ENCODE peak calls at places on chromosomes 12 and 14, in five cellular contexts. One of them, this sample, is unnamed.

GRCh38 chr14:59107819-59108218 is 80.6 kb upstream of the DAAM1 start:
- DNase-seq in activated naive CD4-positive, alpha-beta T cell treated with Interleukin-2 at 50 U/mL for 16 hours: no peak
- DNase-seq in D341Med: no peak
- DNase-seq in stimulated activated CD4-positive, alpha-beta T cell treated with anti-CD3 and anti-CD28 coated beads, Interleukin-15, amount 100 ng/mL, for 1 hour: no peak
- DNase-seq in type B pancreatic cell: no peak
- DNase-seq in this sample: no peak

GRCh38 chr14:67240168-67240932 is 885 bp upstream of the PALS1 start:
- DNase-seq in activated naive CD4-positive, alpha-beta T cell treated with Interleukin-2 at 50 U/mL for 16 hours: peak; percentile 23
- DNase-seq in D341Med: peak; percentile 65
- DNase-seq in stimulated activated CD4-positive, alpha-beta T cell treated with anti-CD3 and anti-CD28 coated beads, Interleukin-15, amount 100 ng/mL, for 1 hour: no peak
- DNase-seq in type B pancreatic cell: no peak
- DNase-seq in this sample: no peak

GRCh38 chr14:104290058-104290667 is 151.8 kb downstream of the KIF26A start:
- DNase-seq in activated naive CD4-positive, alpha-beta T cell treated with Interleukin-2 at 50 U/mL for 16 hours: no peak
- DNase-seq in D341Med: peak; percentile 18
- DNase-seq in stimulated activated CD4-positive, alpha-beta T cell treated with anti-CD3 and anti-CD28 coated beads, Interleukin-15, amount 100 ng/mL, for 1 hour: no peak
- DNase-seq in type B pancreatic cell: no peak
- DNase-seq in this sample: no peak

GRCh38 chr12:131803995-131804521 is 24.1 kb upstream of the MMP17 start:
- DNase-seq in activated naive CD4-positive, alpha-beta T cell treated with Interleukin-2 at 50 U/mL for 16 hours: no peak
- DNase-seq in D341Med: no peak
- DNase-seq in stimulated activated CD4-positive, alpha-beta T cell treated with anti-CD3 and anti-CD28 coated beads, Interleukin-15, amount 100 ng/mL, for 1 hour: no peak
- DNase-seq in type B pancreatic cell: no peak
- DNase-seq in this sample: no peak

GRCh38 chr14:60102389-60102788 is 10.7 kb downstream of the PCNX4 start:
- DNase-seq in activated naive CD4-positive, alpha-beta T cell treated with Interleukin-2 at 50 U/mL for 16 hours: no peak
- DNase-seq in D341Med: no peak
- DNase-seq in stimulated activated CD4-positive, alpha-beta T cell treated with anti-CD3 and anti-CD28 coated beads, Interleukin-15, amount 100 ng/mL, for 1 hour: no peak
- DNase-seq in type B pancreatic cell: no peak
- DNase-seq in this sample: no peak

GRCh38 chr12:88743946-88744685 is 163.8 kb upstream of the KITLG start:
- DNase-seq in activated naive CD4-positive, alpha-beta T cell treated with Interleukin-2 at 50 U/mL for 16 hours: no peak
- DNase-seq in D341Med: no peak
- DNase-seq in stimulated activated CD4-positive, alpha-beta T cell treated with anti-CD3 and anti-CD28 coated beads, Interleukin-15, amount 100 ng/mL, for 1 hour: no peak
- DNase-seq in type B pancreatic cell: no peak
- DNase-seq in this sample: no peak

GRCh38 chr12:127046467-127046866 is 1220.5 kb upstream of the TMEM132C start:
- DNase-seq in activated naive CD4-positive, alpha-beta T cell treated with Interleukin-2 at 50 U/mL for 16 hours: no peak
- DNase-seq in D341Med: no peak
- DNase-seq in stimulated activated CD4-positive, alpha-beta T cell treated with anti-CD3 and anti-CD28 coated beads, Interleukin-15, amount 100 ng/mL, for 1 hour: no peak
- DNase-seq in type B pancreatic cell: no peak
- DNase-seq in this sample: no peak

GRCh38 chr12:6751767-6752166 is 1.2 kb downstream of the MLF2 start:
- DNase-seq in activated naive CD4-positive, alpha-beta T cell treated with Interleukin-2 at 50 U/mL for 16 hours: no peak
- DNase-seq in D341Med: no peak
- DNase-seq in stimulated activated CD4-positive, alpha-beta T cell treated with anti-CD3 and anti-CD28 coated beads, Interleukin-15, amount 100 ng/mL, for 1 hour: no peak
- DNase-seq in type B pancreatic cell: no peak
- DNase-seq in this sample: no peak

GRCh38 chr12:64616221-64616620 is 5.9 kb downstream of the RASSF3 start:
- DNase-seq in activated naive CD4-positive, alpha-beta T cell treated with Interleukin-2 at 50 U/mL for 16 hours: no peak
- DNase-seq in D341Med: no peak
- DNase-seq in stimulated activated CD4-positive, alpha-beta T cell treated with anti-CD3 and anti-CD28 coated beads, Interleukin-15, amount 100 ng/mL, for 1 hour: no peak
- DNase-seq in type B pancreatic cell: no peak
- DNase-seq in this sample: peak; percentile 40

GRCh38 chr12:70762000-70762399 is 124.8 kb upstream of the PTPRB start:
- DNase-seq in activated naive CD4-positive, alpha-beta T cell treated with Interleukin-2 at 50 U/mL for 16 hours: no peak
- DNase-seq in D341Med: no peak
- DNase-seq in stimulated activated CD4-positive, alpha-beta T cell treated with anti-CD3 and anti-CD28 coated beads, Interleukin-15, amount 100 ng/mL, for 1 hour: no peak
- DNase-seq in type B pancreatic cell: no peak
- DNase-seq in this sample: no peak

GRCh38 chr12:104507672-104508071 is 50.9 kb downstream of the CHST11 start:
- DNase-seq in activated naive CD4-positive, alpha-beta T cell treated with Interleukin-2 at 50 U/mL for 16 hours: no peak
- DNase-seq in D341Med: no peak
- DNase-seq in stimulated activated CD4-positive, alpha-beta T cell treated with anti-CD3 and anti-CD28 coated beads, Interleukin-15, amount 100 ng/mL, for 1 hour: no peak
- DNase-seq in type B pancreatic cell: no peak
- DNase-seq in this sample: no peak

GRCh38 chr12:54301428-54302045 is 722 bp upstream of the NFE2 start:
- DNase-seq in activated naive CD4-positive, alpha-beta T cell treated with Interleukin-2 at 50 U/mL for 16 hours: no peak
- DNase-seq in D341Med: no peak
- DNase-seq in stimulated activated CD4-positive, alpha-beta T cell treated with anti-CD3 and anti-CD28 coated beads, Interleukin-15, amount 100 ng/mL, for 1 hour: no peak
- DNase-seq in type B pancreatic cell: no peak
- DNase-seq in this sample: no peak

GRCh38 chr12:25194211-25194610 is 749 bp downstream of the DNAI7 start:
- DNase-seq in activated naive CD4-positive, alpha-beta T cell treated with Interleukin-2 at 50 U/mL for 16 hours: no peak
- DNase-seq in D341Med: no peak
- DNase-seq in stimulated activated CD4-positive, alpha-beta T cell treated with anti-CD3 and anti-CD28 coated beads, Interleukin-15, amount 100 ng/mL, for 1 hour: no peak
- DNase-seq in type B pancreatic cell: no peak
- DNase-seq in this sample: no peak

GRCh38 chr12:118714051-118714460 is 267.3 kb upstream of the SRRM4 start:
- DNase-seq in activated naive CD4-positive, alpha-beta T cell treated with Interleukin-2 at 50 U/mL for 16 hours: no peak
- DNase-seq in D341Med: peak; percentile 68
- DNase-seq in stimulated activated CD4-positive, alpha-beta T cell treated with anti-CD3 and anti-CD28 coated beads, Interleukin-15, amount 100 ng/mL, for 1 hour: no peak
- DNase-seq in type B pancreatic cell: no peak
- DNase-seq in this sample: peak; percentile 69

GRCh38 chr12:49565956-49566265 is 2.0 kb downstream of the MCRS1 start:
- DNase-seq in activated naive CD4-positive, alpha-beta T cell treated with Interleukin-2 at 50 U/mL for 16 hours: no peak
- DNase-seq in D341Med: peak; percentile 74
- DNase-seq in stimulated activated CD4-positive, alpha-beta T cell treated with anti-CD3 and anti-CD28 coated beads, Interleukin-15, amount 100 ng/mL, for 1 hour: no peak
- DNase-seq in type B pancreatic cell: no peak
- DNase-seq in this sample: no peak

GRCh38 chr12:12807970-12808702 is 5.0 kb upstream of the DDX47 start:
- DNase-seq in activated naive CD4-positive, alpha-beta T cell treated with Interleukin-2 at 50 U/mL for 16 hours: peak; percentile 43
- DNase-seq in D341Med: no peak
- DNase-seq in stimulated activated CD4-positive, alpha-beta T cell treated with anti-CD3 and anti-CD28 coated beads, Interleukin-15, amount 100 ng/mL, for 1 hour: peak; percentile 21
- DNase-seq in type B pancreatic cell: no peak
- DNase-seq in this sample: peak; percentile 67

GRCh38 chr12:104653730-104654328 is 197.1 kb downstream of the CHST11 start:
- DNase-seq in activated naive CD4-positive, alpha-beta T cell treated with Interleukin-2 at 50 U/mL for 16 hours: peak; percentile 15
- DNase-seq in D341Med: no peak
- DNase-seq in stimulated activated CD4-positive, alpha-beta T cell treated with anti-CD3 and anti-CD28 coated beads, Interleukin-15, amount 100 ng/mL, for 1 hour: no peak
- DNase-seq in type B pancreatic cell: no peak
- DNase-seq in this sample: no peak

GRCh38 chr14:90511795-90512331 is 115.0 kb downstream of the CALM1 start:
- DNase-seq in activated naive CD4-positive, alpha-beta T cell treated with Interleukin-2 at 50 U/mL for 16 hours: no peak
- DNase-seq in D341Med: no peak
- DNase-seq in stimulated activated CD4-positive, alpha-beta T cell treated with anti-CD3 and anti-CD28 coated beads, Interleukin-15, amount 100 ng/mL, for 1 hour: no peak
- DNase-seq in type B pancreatic cell: no peak
- DNase-seq in this sample: peak; percentile 26

GRCh38 chr12:101793401-101793800 is 37.4 kb downstream of the GNPTAB start:
- DNase-seq in activated naive CD4-positive, alpha-beta T cell treated with Interleukin-2 at 50 U/mL for 16 hours: no peak
- DNase-seq in D341Med: no peak
- DNase-seq in stimulated activated CD4-positive, alpha-beta T cell treated with anti-CD3 and anti-CD28 coated beads, Interleukin-15, amount 100 ng/mL, for 1 hour: no peak
- DNase-seq in type B pancreatic cell: no peak
- DNase-seq in this sample: no peak

GRCh38 chr14:54976316-54976715 is 50.6 kb downstream of the WDHD1 start:
- DNase-seq in activated naive CD4-positive, alpha-beta T cell treated with Interleukin-2 at 50 U/mL for 16 hours: no peak
- DNase-seq in D341Med: no peak
- DNase-seq in stimulated activated CD4-positive, alpha-beta T cell treated with anti-CD3 and anti-CD28 coated beads, Interleukin-15, amount 100 ng/mL, for 1 hour: no peak
- DNase-seq in type B pancreatic cell: no peak
- DNase-seq in this sample: no peak

GRCh38 chr14:77980475-77981321 is 180.8 kb downstream of the ADCK1 start:
- DNase-seq in activated naive CD4-positive, alpha-beta T cell treated with Interleukin-2 at 50 U/mL for 16 hours: no peak
- DNase-seq in D341Med: no peak
- DNase-seq in stimulated activated CD4-positive, alpha-beta T cell treated with anti-CD3 and anti-CD28 coated beads, Interleukin-15, amount 100 ng/mL, for 1 hour: no peak
- DNase-seq in type B pancreatic cell: no peak
- DNase-seq in this sample: no peak

GRCh38 chr12:125203145-125203765 is 138.0 kb downstream of the AACS start:
- DNase-seq in activated naive CD4-positive, alpha-beta T cell treated with Interleukin-2 at 50 U/mL for 16 hours: no peak
- DNase-seq in D341Med: peak; percentile 63
- DNase-seq in stimulated activated CD4-positive, alpha-beta T cell treated with anti-CD3 and anti-CD28 coated beads, Interleukin-15, amount 100 ng/mL, for 1 hour: no peak
- DNase-seq in type B pancreatic cell: no peak
- DNase-seq in this sample: peak; percentile 26

GRCh38 chr14:60815371-60815770 is 80.8 kb downstream of the MNAT1 start:
- DNase-seq in activated naive CD4-positive, alpha-beta T cell treated with Interleukin-2 at 50 U/mL for 16 hours: no peak
- DNase-seq in D341Med: no peak
- DNase-seq in stimulated activated CD4-positive, alpha-beta T cell treated with anti-CD3 and anti-CD28 coated beads, Interleukin-15, amount 100 ng/mL, for 1 hour: no peak
- DNase-seq in type B pancreatic cell: no peak
- DNase-seq in this sample: no peak

GRCh38 chr12:29039013-29039412 is 110.1 kb upstream of the FAR2 start:
- DNase-seq in activated naive CD4-positive, alpha-beta T cell treated with Interleukin-2 at 50 U/mL for 16 hours: no peak
- DNase-seq in D341Med: no peak
- DNase-seq in stimulated activated CD4-positive, alpha-beta T cell treated with anti-CD3 and anti-CD28 coated beads, Interleukin-15, amount 100 ng/mL, for 1 hour: no peak
- DNase-seq in type B pancreatic cell: no peak
- DNase-seq in this sample: no peak

GRCh38 chr14:98859301-98859700 is 412.7 kb downstream of the BCL11B start:
- DNase-seq in activated naive CD4-positive, alpha-beta T cell treated with Interleukin-2 at 50 U/mL for 16 hours: no peak
- DNase-seq in D341Med: no peak
- DNase-seq in stimulated activated CD4-positive, alpha-beta T cell treated with anti-CD3 and anti-CD28 coated beads, Interleukin-15, amount 100 ng/mL, for 1 hour: no peak
- DNase-seq in type B pancreatic cell: no peak
- DNase-seq in this sample: no peak

This sample was measured in pons.